ENCODE peak calls at places on chromosomes 11 and 22, in ten cellular contexts. One of them, this sample, is unnamed.
A peak's percentile ranks its signal among the peaks of the same experiment; 100 is the strongest.

GRCh38 chr11:47179655-47179991 is 2.9 kb upstream of the ARFGAP2 start:
- DNase-seq in GM13976: peak; percentile 77
- DNase-seq in choroid plexus epithelial cell: peak; percentile 63
- DNase-seq in cardiac muscle cell: peak; percentile 68
- DNase-seq in GM10248: peak; percentile 74
- DNase-seq in H9: peak; percentile 76
- DNase-seq in GM23338: peak; percentile 79
- DNase-seq in AG09319: no peak
- DNase-seq in fibroblast of lung: no peak
- DNase-seq in dorsolateral prefrontal cortex: no peak
- DNase-seq in this sample: peak; percentile 81

GRCh38 chr11:73645972-73646631 is at the start of gene PLEKHB1:
- DNase-seq in GM13976: no peak
- DNase-seq in choroid plexus epithelial cell: no peak
- DNase-seq in cardiac muscle cell: no peak
- DNase-seq in GM10248: no peak
- DNase-seq in H9: peak; percentile 88
- DNase-seq in GM23338: peak; percentile 92
- DNase-seq in AG09319: no peak
- DNase-seq in fibroblast of lung: no peak
- DNase-seq in dorsolateral prefrontal cortex: no peak
- DNase-seq in this sample: no peak

GRCh38 chr22:35972559-35972958 is 56.1 kb downstream of the RBFOX2 start:
- DNase-seq in GM13976: no peak
- DNase-seq in choroid plexus epithelial cell: no peak
- DNase-seq in cardiac muscle cell: no peak
- DNase-seq in GM10248: no peak
- DNase-seq in H9: no peak
- DNase-seq in GM23338: no peak
- DNase-seq in AG09319: no peak
- DNase-seq in fibroblast of lung: peak; percentile 24
- DNase-seq in dorsolateral prefrontal cortex: no peak
- DNase-seq in this sample: no peak

GRCh38 chr22:44525872-44526271 is 27.8 kb upstream of the RTL6 start:
- DNase-seq in GM13976: no peak
- DNase-seq in choroid plexus epithelial cell: no peak
- DNase-seq in cardiac muscle cell: no peak
- DNase-seq in GM10248: no peak
- DNase-seq in H9: no peak
- DNase-seq in GM23338: no peak
- DNase-seq in AG09319: no peak
- DNase-seq in fibroblast of lung: no peak
- DNase-seq in dorsolateral prefrontal cortex: no peak
- DNase-seq in this sample: no peak

GRCh38 chr11:20407344-20407743 is 19.8 kb downstream of the PRMT3 start:
- DNase-seq in GM13976: no peak
- DNase-seq in choroid plexus epithelial cell: no peak
- DNase-seq in cardiac muscle cell: no peak
- DNase-seq in GM10248: no peak
- DNase-seq in H9: no peak
- DNase-seq in GM23338: no peak
- DNase-seq in AG09319: no peak
- DNase-seq in fibroblast of lung: no peak
- DNase-seq in dorsolateral prefrontal cortex: no peak
- DNase-seq in this sample: no peak

GRCh38 chr11:44605068-44605708 is 39.7 kb downstream of the CD82 start:
- DNase-seq in GM13976: no peak
- DNase-seq in choroid plexus epithelial cell: no peak
- DNase-seq in cardiac muscle cell: no peak
- DNase-seq in GM10248: no peak
- DNase-seq in H9: no peak
- DNase-seq in GM23338: no peak
- DNase-seq in AG09319: no peak
- DNase-seq in fibroblast of lung: no peak
- DNase-seq in dorsolateral prefrontal cortex: no peak
- DNase-seq in this sample: no peak

GRCh38 chr22:37911273-37911672 is 5.2 kb downstream of the MICALL1 start:
- DNase-seq in GM13976: no peak
- DNase-seq in choroid plexus epithelial cell: no peak
- DNase-seq in cardiac muscle cell: no peak
- DNase-seq in GM10248: no peak
- DNase-seq in H9: no peak
- DNase-seq in GM23338: no peak
- DNase-seq in AG09319: no peak
- DNase-seq in fibroblast of lung: no peak
- DNase-seq in dorsolateral prefrontal cortex: no peak
- DNase-seq in this sample: no peak

GRCh38 chr11:94795799-94796580 is 27.8 kb downstream of the AMOTL1 start:
- DNase-seq in GM13976: no peak
- DNase-seq in choroid plexus epithelial cell: no peak
- DNase-seq in cardiac muscle cell: no peak
- DNase-seq in GM10248: no peak
- DNase-seq in H9: no peak
- DNase-seq in GM23338: no peak
- DNase-seq in AG09319: no peak
- DNase-seq in fibroblast of lung: no peak
- DNase-seq in dorsolateral prefrontal cortex: no peak
- DNase-seq in this sample: no peak

GRCh38 chr11:131190446-131190845 is 180.0 kb upstream of the NTM start:
- DNase-seq in GM13976: no peak
- DNase-seq in choroid plexus epithelial cell: no peak
- DNase-seq in cardiac muscle cell: no peak
- DNase-seq in GM10248: no peak
- DNase-seq in H9: no peak
- DNase-seq in GM23338: no peak
- DNase-seq in AG09319: no peak
- DNase-seq in fibroblast of lung: no peak
- DNase-seq in dorsolateral prefrontal cortex: no peak
- DNase-seq in this sample: no peak

GRCh38 chr22:20750461-20751184 is 23.3 kb upstream of the SERPIND1 start:
- DNase-seq in GM13976: peak; percentile 81
- DNase-seq in choroid plexus epithelial cell: peak; percentile 92
- DNase-seq in cardiac muscle cell: peak; percentile 22
- DNase-seq in GM10248: peak; percentile 79
- DNase-seq in H9: no peak
- DNase-seq in GM23338: no peak
- DNase-seq in AG09319: peak; percentile 32
- DNase-seq in fibroblast of lung: peak; percentile 86
- DNase-seq in dorsolateral prefrontal cortex: peak; percentile 56
- DNase-seq in this sample: peak; percentile 70

GRCh38 chr22:42217019-42217751 is 53.3 kb downstream of the TCF20 start:
- DNase-seq in GM13976: peak; percentile 43
- DNase-seq in choroid plexus epithelial cell: no peak
- DNase-seq in cardiac muscle cell: no peak
- DNase-seq in GM10248: peak; percentile 60
- DNase-seq in H9: no peak
- DNase-seq in GM23338: no peak
- DNase-seq in AG09319: no peak
- DNase-seq in fibroblast of lung: no peak
- DNase-seq in dorsolateral prefrontal cortex: no peak
- DNase-seq in this sample: peak; percentile 42

GRCh38 chr22:50672041-50672440 is 582 bp upstream of the SHANK3 start:
- DNase-seq in GM13976: no peak
- DNase-seq in choroid plexus epithelial cell: no peak
- DNase-seq in cardiac muscle cell: no peak
- DNase-seq in GM10248: peak; percentile 19
- DNase-seq in H9: no peak
- DNase-seq in GM23338: no peak
- DNase-seq in AG09319: no peak
- DNase-seq in fibroblast of lung: no peak
- DNase-seq in dorsolateral prefrontal cortex: no peak
- DNase-seq in this sample: no peak

GRCh38 chr22:36331912-36332622 is 55.7 kb downstream of the MYH9 start:
- DNase-seq in GM13976: peak; percentile 58
- DNase-seq in choroid plexus epithelial cell: peak; percentile 67
- DNase-seq in cardiac muscle cell: no peak
- DNase-seq in GM10248: peak; percentile 47
- DNase-seq in H9: no peak
- DNase-seq in GM23338: no peak
- DNase-seq in AG09319: no peak
- DNase-seq in fibroblast of lung: peak; percentile 60
- DNase-seq in dorsolateral prefrontal cortex: no peak
- DNase-seq in this sample: peak; percentile 62

GRCh38 chr11:118625036-118625690 is 17.7 kb downstream of the PHLDB1 start:
- DNase-seq in GM13976: no peak
- DNase-seq in choroid plexus epithelial cell: no peak
- DNase-seq in cardiac muscle cell: no peak
- DNase-seq in GM10248: no peak
- DNase-seq in H9: no peak
- DNase-seq in GM23338: no peak
- DNase-seq in AG09319: no peak
- DNase-seq in fibroblast of lung: no peak
- DNase-seq in dorsolateral prefrontal cortex: no peak
- DNase-seq in this sample: no peak

GRCh38 chr22:27601195-27601594 is 200.4 kb downstream of the MN1 start:
- DNase-seq in GM13976: no peak
- DNase-seq in choroid plexus epithelial cell: no peak
- DNase-seq in cardiac muscle cell: no peak
- DNase-seq in GM10248: no peak
- DNase-seq in H9: no peak
- DNase-seq in GM23338: no peak
- DNase-seq in AG09319: no peak
- DNase-seq in fibroblast of lung: peak; percentile 66
- DNase-seq in dorsolateral prefrontal cortex: no peak
- DNase-seq in this sample: no peak
- TF ChIP-seq CTCF in GM13976: no peak
- TF ChIP-seq CTCF in choroid plexus epithelial cell: no peak
- TF ChIP-seq CTCF in cardiac muscle cell: no peak
- TF ChIP-seq CTCF in GM10248: no peak
- TF ChIP-seq CTCF in H9: no peak
- TF ChIP-seq CTCF in GM23338: no peak
- TF ChIP-seq CTCF in AG09319: no peak
- TF ChIP-seq CTCF in fibroblast of lung: no peak
- TF ChIP-seq CTCF in dorsolateral prefrontal cortex: no peak
- TF ChIP-seq CTCF in this sample: no peak

GRCh38 chr11:36746886-36747710 is 149.1 kb upstream of the RAG2 start:
- DNase-seq in GM13976: peak; percentile 66
- DNase-seq in choroid plexus epithelial cell: peak; percentile 98
- DNase-seq in cardiac muscle cell: peak; percentile 92
- DNase-seq in GM10248: peak; percentile 71
- DNase-seq in H9: peak; percentile 90
- DNase-seq in GM23338: peak; percentile 95
- DNase-seq in AG09319: peak; percentile 82
- DNase-seq in fibroblast of lung: peak; percentile 82
- DNase-seq in dorsolateral prefrontal cortex: peak; percentile 71
- DNase-seq in this sample: peak; percentile 65
- TF ChIP-seq CTCF in GM13976: peak; percentile 98
- TF ChIP-seq CTCF in choroid plexus epithelial cell: peak; percentile 99
- TF ChIP-seq CTCF in cardiac muscle cell: peak; percentile 100
- TF ChIP-seq CTCF in GM10248: peak; percentile 98
- TF ChIP-seq CTCF in H9: peak; percentile 99
- TF ChIP-seq CTCF in GM23338: peak; percentile 99
- TF ChIP-seq CTCF in AG09319: peak; percentile 100
- TF ChIP-seq CTCF in fibroblast of lung: peak; percentile 99
- TF ChIP-seq CTCF in dorsolateral prefrontal cortex: peak; percentile 94
- TF ChIP-seq CTCF in this sample: peak; percentile 99

DNA sequence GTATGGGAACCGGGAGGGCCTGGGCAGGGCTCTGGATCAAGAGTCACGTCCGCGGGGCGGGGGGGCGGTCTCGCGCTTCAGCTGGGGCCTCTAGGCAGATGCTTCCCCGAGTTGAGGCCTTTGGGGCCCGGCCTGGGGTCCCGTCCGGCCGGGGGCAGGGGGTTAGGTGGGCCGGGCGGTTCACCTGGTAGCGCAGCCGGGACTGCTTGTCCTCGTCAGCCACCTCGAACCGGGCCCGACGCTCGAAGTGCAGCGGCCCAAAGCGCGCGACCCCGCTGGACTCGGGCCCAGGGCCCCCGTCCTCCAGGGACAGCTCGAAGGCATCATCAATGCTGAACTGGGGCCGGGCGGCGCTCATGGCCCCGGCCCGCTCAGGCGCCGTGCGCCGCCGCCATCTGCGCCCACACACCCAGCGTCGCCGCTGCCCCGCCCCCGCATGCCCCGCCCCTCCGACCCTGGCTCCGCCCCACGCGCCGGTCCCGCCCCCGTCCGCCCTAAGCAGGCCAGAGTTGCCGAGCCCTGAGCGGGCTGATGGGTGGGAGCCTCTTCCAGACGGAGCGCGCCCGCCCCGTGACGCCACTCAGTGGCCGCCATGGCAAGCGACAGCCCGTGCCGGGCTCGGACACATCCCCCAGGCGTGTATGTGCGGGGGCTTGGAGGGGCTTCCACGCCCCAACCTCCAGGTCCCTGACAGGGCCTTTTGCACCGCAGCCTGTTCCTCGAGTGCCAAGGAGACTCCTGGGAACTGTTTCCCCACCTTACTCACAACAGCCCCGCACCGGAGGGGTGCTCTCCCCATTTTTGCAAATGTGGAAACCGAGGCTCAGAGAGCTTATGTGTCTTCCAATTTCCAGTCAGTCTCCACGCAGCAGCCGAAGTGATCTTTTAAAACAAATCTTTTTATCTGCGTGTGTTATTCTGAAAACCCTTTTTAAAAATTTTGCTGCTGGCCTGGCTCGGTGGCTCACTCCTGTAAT is at the start of gene TMEM134:
- DNase-seq in GM13976: peak; percentile 97
- DNase-seq in choroid plexus epithelial cell: peak; percentile 93
- DNase-seq in cardiac muscle cell: peak; percentile 95
- DNase-seq in GM10248: peak; percentile 96
- DNase-seq in H9: peak; percentile 94
- DNase-seq in GM23338: peak; percentile 95
- DNase-seq in AG09319: peak; percentile 77
- DNase-seq in fibroblast of lung: peak; percentile 88
- DNase-seq in dorsolateral prefrontal cortex: peak; percentile 86
- DNase-seq in this sample: peak; percentile 97
- TF ChIP-seq CTCF in GM13976: peak; percentile 76
- TF ChIP-seq CTCF in choroid plexus epithelial cell: peak; percentile 38
- TF ChIP-seq CTCF in cardiac muscle cell: peak; percentile 45
- TF ChIP-seq CTCF in GM10248: peak; percentile 76
- TF ChIP-seq CTCF in H9: peak; percentile 55
- TF ChIP-seq CTCF in GM23338: no peak
- TF ChIP-seq CTCF in AG09319: peak; percentile 44
- TF ChIP-seq CTCF in fibroblast of lung: no peak
- TF ChIP-seq CTCF in dorsolateral prefrontal cortex: peak; percentile 61
- TF ChIP-seq CTCF in this sample: peak; percentile 80

DNA sequence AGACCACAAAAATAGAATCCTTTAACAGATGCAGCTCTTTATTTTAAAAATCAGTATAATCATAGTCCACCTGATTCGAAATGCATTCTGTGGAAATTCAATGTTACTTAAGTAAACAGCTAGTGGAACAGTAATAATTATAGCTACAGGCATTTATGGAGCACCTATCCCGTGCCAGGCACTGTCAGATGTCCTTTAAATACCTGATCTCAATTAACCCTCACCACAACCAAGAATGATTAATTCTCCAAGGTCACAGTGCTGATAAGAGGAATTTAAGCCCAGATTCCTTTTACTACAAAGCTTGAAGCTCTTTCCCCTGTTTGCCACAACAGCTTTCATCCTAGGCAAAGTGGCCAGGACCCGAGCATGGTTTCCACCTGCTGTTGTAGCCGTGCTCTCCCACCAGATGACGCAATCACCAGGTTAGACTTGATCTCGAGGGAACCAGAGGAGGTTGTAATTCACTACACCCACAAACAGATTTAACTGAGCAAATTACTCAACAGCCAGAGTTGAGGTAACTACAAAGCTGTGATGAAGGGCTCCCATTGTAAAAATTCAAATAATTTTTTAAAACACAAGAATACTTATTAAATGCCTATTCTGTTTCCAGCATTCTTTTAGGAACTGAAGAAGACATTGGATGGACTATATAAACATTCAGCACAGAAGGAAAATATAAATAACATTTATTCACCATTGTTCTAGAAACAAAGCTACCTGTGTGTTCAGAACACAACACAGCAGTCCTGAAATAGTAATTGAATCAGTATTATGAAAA is 10.3 kb downstream of the PRDM10 start:
- DNase-seq in GM13976: peak; percentile 62
- DNase-seq in choroid plexus epithelial cell: peak; percentile 55
- DNase-seq in cardiac muscle cell: peak; percentile 36
- DNase-seq in GM10248: peak; percentile 50
- DNase-seq in H9: peak; percentile 67
- DNase-seq in GM23338: peak; percentile 93
- DNase-seq in AG09319: no peak
- DNase-seq in fibroblast of lung: peak; percentile 46
- DNase-seq in dorsolateral prefrontal cortex: no peak
- DNase-seq in this sample: peak; percentile 55
- TF ChIP-seq CTCF in GM13976: peak; percentile 30
- TF ChIP-seq CTCF in choroid plexus epithelial cell: peak; percentile 39
- TF ChIP-seq CTCF in cardiac muscle cell: no peak
- TF ChIP-seq CTCF in GM10248: peak; percentile 26
- TF ChIP-seq CTCF in H9: peak; percentile 66
- TF ChIP-seq CTCF in GM23338: peak; percentile 60
- TF ChIP-seq CTCF in AG09319: no peak
- TF ChIP-seq CTCF in fibroblast of lung: no peak
- TF ChIP-seq CTCF in dorsolateral prefrontal cortex: no peak
- TF ChIP-seq CTCF in this sample: peak; percentile 55